ENCODE peak calls at places on chromosomes 12 and 14, in eight cellular contexts. V is BJ; T is stimulated activated CD8-positive, alpha-beta memory T cell treated with anti-CD3 and anti-CD28 coated beads, Interleukin-4, amount 100 ng/mL, for 4 hours; P is colonic mucosa; J is endothelial cell; S is glomerular endothelial cell; F is neuronal stem cell; B is lower lobe of right lung. I is an unnamed sample.

GRCh38 chr12:107344035-107344808 is 250.9 kb upstream of the CRY1 start:
- DNase-seq in V (no peak), T (no peak), P (no peak), J (no peak), S (no peak), F (no peak), B (no peak), I (no peak)

GRCh38 chr14:36524874-36525745 is 5.1 kb upstream of the NKX2-1 start:
- DNase-seq in V (no peak), T (no peak), P (peak), J (peak), S (no peak), F (peak), B (peak), I (no peak)

GRCh38 chr12:78470354-78471195 is 394.0 kb upstream of the SYT1 start:
- DNase-seq in V (no peak), T (no peak), P (peak), J (peak), S (peak), F (peak), B (no peak), I (no peak)

GRCh38 chr12:19223018-19223417 is 93.5 kb downstream of the PLEKHA5 start:
- DNase-seq in V (no peak), T (no peak), P (no peak), J (no peak), S (peak), F (no peak), B (no peak), I (no peak)

GRCh38 chr12:24679135-24679534 is 269.8 kb downstream of the BCAT1 start:
- DNase-seq in V (no peak), T (no peak), P (no peak), J (no peak), S (no peak), F (peak), B (no peak), I (no peak)

GRCh38 chr12:110766311-110767154 is 23.8 kb upstream of the PPP1CC start:
- DNase-seq in V (no peak), T (no peak), P (no peak), J (no peak), S (no peak), F (no peak), B (no peak), I (no peak)

GRCh38 chr12:122197612-122197966 is 5.9 kb upstream of the B3GNT4 start:
- DNase-seq in V (no peak), T (no peak), P (no peak), J (no peak), S (no peak), F (no peak), B (no peak), I (no peak)

GRCh38 chr14:67673451-67673850 is 981 bp downstream of the VTI1B start:
- DNase-seq in V (no peak), T (no peak), P (no peak), J (no peak), S (no peak), F (no peak), B (no peak), I (no peak)

GRCh38 chr14:34498684-34499412 is 36.8 kb upstream of the SPTSSA start:
- DNase-seq in V (no peak), T (no peak), P (peak), J (no peak), S (no peak), F (no peak), B (no peak), I (no peak)

GRCh38 chr14:69505338-69506240 is 21.1 kb downstream of the PLEKHD1 start:
- DNase-seq in V (no peak), T (no peak), P (no peak), J (no peak), S (no peak), F (no peak), B (no peak), I (no peak)

GRCh38 chr14:51367600-51367931 is 127.5 kb downstream of the TMX1 start:
- DNase-seq in V (peak), T (no peak), P (no peak), J (no peak), S (no peak), F (no peak), B (no peak), I (no peak)

GRCh38 chr12:115983226-115983798 is 294.2 kb downstream of the MED13L start:
- DNase-seq in V (no peak), T (no peak), P (no peak), J (peak), S (no peak), F (no peak), B (no peak), I (no peak)

GRCh38 chr12:130254476-130255276 is 83.0 kb upstream of the PIWIL1 start:
- DNase-seq in V (no peak), T (no peak), P (no peak), J (no peak), S (no peak), F (peak), B (no peak), I (no peak)

GRCh38 chr12:66235626-66236281 is 46.7 kb downstream of the IRAK3 start:
- DNase-seq in V (no peak), T (no peak), P (no peak), J (no peak), S (no peak), F (no peak), B (no peak), I (no peak)

GRCh38 chr12:85004199-85004598 is 31.9 kb downstream of the TSPAN19 start:
- DNase-seq in V (no peak), T (no peak), P (no peak), J (no peak), S (no peak), F (no peak), B (no peak), I (no peak)

GRCh38 chr12:69896653-69897381 is 71.8 kb downstream of the MYRFL start:
- DNase-seq in V (no peak), T (no peak), P (no peak), J (no peak), S (no peak), F (no peak), B (no peak), I (no peak)

GRCh38 chr12:121740847-121741246 is 28.3 kb downstream of the TMEM120B start:
- DNase-seq in V (no peak), T (no peak), P (no peak), J (no peak), S (no peak), F (no peak), B (no peak), I (no peak)

GRCh38 chr12:49673446-49674317 is 33.5 kb downstream of the FMNL3 start:
- DNase-seq in V (peak), T (no peak), P (peak), J (peak), S (no peak), F (peak), B (peak), I (no peak)

GRCh38 chr12:4417471-4417870 is 28.1 kb downstream of the FGF6 start:
- DNase-seq in V (no peak), T (no peak), P (no peak), J (no peak), S (no peak), F (peak), B (no peak), I (no peak)

GRCh38 chr12:50882563-50882962 is 39.8 kb downstream of the TMPRSS12 start:
- DNase-seq in V (no peak), T (no peak), P (no peak), J (no peak), S (no peak), F (no peak), B (no peak), I (no peak)

GRCh38 chr12:85424581-85425348 is 144.7 kb downstream of the ALX1 start:
- DNase-seq in V (no peak), T (no peak), P (peak), J (peak), S (peak), F (no peak), B (no peak), I (no peak)

GRCh38 chr12:49946497-49946896 is 4.0 kb upstream of the AQP2 start:
- DNase-seq in V (no peak), T (no peak), P (no peak), J (no peak), S (no peak), F (no peak), B (no peak), I (no peak)

GRCh38 chr14:69713127-69713800 is 53.7 kb upstream of the SRSF5 start:
- DNase-seq in V (no peak), T (no peak), P (no peak), J (no peak), S (no peak), F (peak), B (no peak), I (no peak)

GRCh38 chr14:53613404-53614253 is 343.0 kb downstream of the BMP4 start:
- DNase-seq in V (no peak), T (no peak), P (peak), J (no peak), S (no peak), F (peak), B (no peak), I (no peak)

GRCh38 chr12:131619106-131619642 is 91.7 kb upstream of the SFSWAP start:
- DNase-seq in V (no peak), T (no peak), P (no peak), J (no peak), S (no peak), F (no peak), B (no peak), I (no peak)

GRCh38 chr12:32249701-32250270 is 143.1 kb downstream of the BICD1 start:
- DNase-seq in V (no peak), T (no peak), P (no peak), J (no peak), S (no peak), F (no peak), B (no peak), I (no peak)

GRCh38 chr12:47742253-47742825 is 16.3 kb downstream of the RAPGEF3 start:
- DNase-seq in V (no peak), T (peak), P (peak), J (peak), S (no peak), F (no peak), B (peak), I (peak)

GRCh38 chr14:71591929-71592328 is 340.3 kb upstream of the RGS6 start:
- DNase-seq in V (no peak), T (no peak), P (no peak), J (no peak), S (peak), F (no peak), B (no peak), I (no peak)